ENCODE peak calls at places on chromosomes 6 and 20, in ten cellular contexts. S is psoas muscle, R is kidney, F is cardiac muscle cell, M is gastrocnemius medialis, Q is AG04450, A is fibroblast of lung, L is transverse colon, K is K562, D is heart right ventricle. I is an unnamed sample.
A peak's percentile ranks its signal among the peaks of the same experiment; 100 is the strongest.

GRCh38 chr6:148193063-148193680 is 149.5 kb upstream of the SASH1 start:
- DNase-seq in S (no peak), R (no peak), F (no peak), M (no peak), Q (no peak), A (peak; percentile 80), L (peak; percentile 73), K (no peak), D (no peak), I (no peak)

GRCh38 chr6:11710221-11710836 is 68.3 kb downstream of the ADTRP start:
- DNase-seq in S (no peak), R (no peak), F (peak; percentile 12), M (no peak), Q (no peak), A (no peak), L (no peak), K (no peak), D (no peak), I (no peak)

GRCh38 chr20:7744411-7744810 is 195.8 kb downstream of the HAO1 start:
- DNase-seq in S (no peak), R (no peak), F (no peak), M (no peak), Q (peak; percentile 41), A (peak; percentile 90), L (no peak), K (no peak), D (no peak), I (no peak)

GRCh38 chr6:50211582-50211981 is 161.9 kb upstream of the DEFB112 start:
- DNase-seq in S (no peak), R (no peak), F (no peak), M (no peak), Q (no peak), A (no peak), L (no peak), K (no peak), D (no peak), I (no peak)

GRCh38 chr6:43173496-43174262 is 2.6 kb downstream of the SRF start:
- DNase-seq in S (no peak), R (no peak), F (peak; percentile 11), M (no peak), Q (no peak), A (peak; percentile 30), L (no peak), K (peak; percentile 31), D (no peak), I (no peak)

GRCh38 chr6:52261229-52261628 is 16.9 kb upstream of the IL17F start:
- DNase-seq in S (no peak), R (no peak), F (no peak), M (no peak), Q (peak; percentile 77), A (peak; percentile 54), L (no peak), K (no peak), D (no peak), I (no peak)

GRCh38 chr6:131958551-131959470 is 7.6 kb upstream of the CCN2 start:
- DNase-seq in S (no peak), R (no peak), F (no peak), M (no peak), Q (no peak), A (peak; percentile 40), L (peak; percentile 63), K (no peak), D (no peak), I (no peak)

GRCh38 chr6:105428342-105428957 is 25.6 kb upstream of the PREP start:
- DNase-seq in S (no peak), R (no peak), F (no peak), M (no peak), Q (peak; percentile 7), A (peak; percentile 83), L (no peak), K (no peak), D (no peak), I (no peak)

GRCh38 chr6:125717120-125717731 is 32.2 kb upstream of the HEY2 start:
- DNase-seq in S (no peak), R (no peak), F (no peak), M (no peak), Q (no peak), A (no peak), L (no peak), K (no peak), D (no peak), I (no peak)

GRCh38 chr6:160445130-160445529 is 97.0 kb downstream of the SLC22A3 start:
- DNase-seq in S (no peak), R (no peak), F (no peak), M (no peak), Q (no peak), A (no peak), L (no peak), K (no peak), D (no peak), I (no peak)

GRCh38 chr20:58127731-58128130 is 100.7 kb downstream of the ANKRD60 start:
- DNase-seq in S (no peak), R (no peak), F (no peak), M (no peak), Q (no peak), A (peak; percentile 99), L (no peak), K (no peak), D (no peak), I (no peak)

GRCh38 chr6:31968791-31969711 is 2.9 kb downstream of the DXO start:
- DNase-seq in S (no peak), R (no peak), F (no peak), M (no peak), Q (no peak), A (no peak), L (no peak), K (no peak), D (no peak), I (no peak)

GRCh38 chr6:43865947-43866346 is 95.9 kb downstream of the VEGFA start:
- DNase-seq in S (no peak), R (peak; percentile 58), F (no peak), M (no peak), Q (no peak), A (no peak), L (no peak), K (no peak), D (no peak), I (peak; percentile 95)

GRCh38 chr6:111031151-111031550 is 49.3 kb downstream of the RPF2 start:
- DNase-seq in S (no peak), R (no peak), F (no peak), M (no peak), Q (no peak), A (no peak), L (no peak), K (no peak), D (no peak), I (no peak)

GRCh38 chr6:89132087-89132486 is 13.8 kb upstream of the PM20D2 start:
- DNase-seq in S (no peak), R (no peak), F (no peak), M (no peak), Q (no peak), A (no peak), L (no peak), K (no peak), D (no peak), I (no peak)

GRCh38 chr6:56073761-56074160 is 173.6 kb downstream of the COL21A1 start:
- DNase-seq in S (no peak), R (no peak), F (no peak), M (no peak), Q (no peak), A (no peak), L (no peak), K (no peak), D (no peak), I (no peak)

GRCh38 chr20:23412026-23412425 is 9.3 kb downstream of the NAPB start:
- DNase-seq in S (no peak), R (no peak), F (peak; percentile 10), M (no peak), Q (no peak), A (no peak), L (no peak), K (no peak), D (no peak), I (no peak)

DNA sequence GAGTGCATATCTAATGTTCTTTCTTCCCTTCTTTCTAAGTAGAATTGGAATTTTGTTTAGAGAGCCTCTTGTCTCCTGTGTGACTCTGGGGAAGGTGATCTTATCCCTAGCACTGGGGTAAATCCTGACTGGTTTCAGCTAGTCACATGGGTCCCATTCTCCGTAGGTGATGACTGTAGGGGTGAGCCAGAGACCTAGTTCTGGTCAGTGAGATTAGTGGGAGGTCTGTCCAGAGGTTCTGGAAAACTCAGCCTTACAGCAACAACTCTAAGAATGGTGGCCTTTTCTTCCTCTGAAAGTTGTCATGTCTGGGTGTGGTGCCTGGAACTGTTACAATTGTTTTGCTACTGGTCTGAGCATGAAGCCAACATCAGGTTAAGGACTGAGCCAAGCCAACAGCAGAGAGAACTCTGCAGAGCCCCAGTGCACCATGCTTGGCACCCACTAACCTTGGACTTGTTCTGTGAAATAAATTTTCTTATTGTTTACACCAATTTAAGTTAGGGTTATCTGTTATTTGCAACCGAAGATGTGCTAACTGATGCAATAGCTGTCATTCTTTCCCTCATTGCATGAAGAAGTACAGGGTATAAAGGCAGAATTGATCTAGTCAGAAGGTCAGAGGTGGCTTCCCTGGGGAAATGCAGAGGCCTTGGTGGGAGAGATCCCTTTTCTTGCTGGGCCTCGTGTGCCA is 56.8 kb upstream of the TULP4 start:
- DNase-seq in S (no peak), R (no peak), F (no peak), M (no peak), Q (no peak), A (no peak), L (no peak), K (peak; percentile 39), D (no peak), I (no peak)
- TF ChIP-seq CTCF in S (no peak), R (no peak), F (no peak), M (no peak), Q (no peak), A (no peak), L (no peak), K (no peak), D (no peak), I (no peak)

GRCh38 chr20:3156811-3157619 is 2.6 kb downstream of the FASTKD5 start:
- DNase-seq in S (no peak), R (no peak), F (no peak), M (no peak), Q (no peak), A (peak; percentile 14), L (no peak), K (no peak), D (no peak), I (no peak)
- H3K27ac ChIP-seq in S (peak overlapping the region; percentile 98), R (no peak overlapping the region), F (no peak overlapping the region), M (peak overlapping the region; percentile 91), Q (no peak overlapping the region), A (no peak overlapping the region), L (no peak overlapping the region), K (peak overlapping the region; percentile 46), D (no peak overlapping the region), I (no peak overlapping the region)

DNA sequence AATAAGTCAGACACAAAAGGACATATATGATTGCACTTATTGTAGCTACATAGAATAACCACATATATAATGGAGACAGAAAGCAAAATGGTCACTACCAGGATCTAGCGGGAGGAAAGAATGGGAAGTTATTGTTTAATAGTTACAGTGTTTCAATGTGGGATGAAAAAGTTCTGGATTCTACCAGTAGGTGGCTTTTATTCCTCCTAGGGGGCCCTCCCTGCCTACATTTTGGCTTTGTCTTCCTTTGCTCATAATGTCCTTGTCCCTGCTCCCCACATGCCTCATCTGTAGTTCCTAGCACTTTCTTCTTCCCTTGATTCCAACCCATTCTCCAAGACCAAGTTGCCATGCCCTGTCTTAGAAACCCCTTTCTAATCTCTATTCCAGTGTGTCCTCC is 16.3 kb downstream of the ZNF133 start:
- DNase-seq in S (no peak), R (no peak), F (no peak), M (no peak), Q (no peak), A (no peak), L (no peak), K (peak; percentile 7), D (no peak), I (no peak)
- TF ChIP-seq CTCF in S (no peak), R (no peak), F (no peak), M (no peak), Q (peak; percentile 37), A (no peak), L (no peak), K (peak; percentile 24), D (no peak), I (peak; percentile 37)

GRCh38 chr6:152232494-152233151 is 404.5 kb downstream of the SYNE1 start:
- DNase-seq in S (no peak), R (no peak), F (no peak), M (no peak), Q (no peak), A (peak; percentile 76), L (no peak), K (peak; percentile 55), D (no peak), I (no peak)
- H3K27ac ChIP-seq in S (no peak overlapping the region), R (no peak overlapping the region), F (no peak overlapping the region), M (peak overlapping the region; percentile 7), Q (no peak overlapping the region), A (no peak overlapping the region), L (no peak overlapping the region), K (no peak overlapping the region), D (peak overlapping the region; percentile 17), I (no peak overlapping the region)

I was measured in WERI-Rb-1.